ENCODE peak calls at places on chromosomes 13 and 19, in nine cellular contexts. H is cardiac fibroblast, W is psoas muscle, S is cardiac muscle cell, I is stomach, C is lower lobe of right lung, E is neuronal stem cell, P is NB4, B is uterus. Y is an unnamed sample.

GRCh38 chr13:40130871-40131636 is 475.6 kb downstream of the COG6 start:
- DNase-seq in H (peak), W (no peak), S (no peak), I (no peak), C (no peak), E (no peak), P (peak), B (peak), Y (no peak)

GRCh38 chr13:70310720-70311119 is 202.5 kb upstream of the KLHL1 start:
- DNase-seq in H (no peak), W (no peak), S (peak), I (peak), C (no peak), E (peak), P (peak), B (no peak), Y (no peak)

GRCh38 chr19:955803-956746 is 28.1 kb upstream of the WDR18 start:
- DNase-seq in H (no peak), W (no peak), S (peak), I (no peak), C (no peak), E (peak), P (no peak), B (no peak), Y (no peak)

GRCh38 chr19:51702754-51703654 is 9.9 kb downstream of the SPACA6 start:
- DNase-seq in H (no peak), W (no peak), S (no peak), I (peak), C (peak), E (no peak), P (no peak), B (peak), Y (no peak)

GRCh38 chr13:50153401-50153800 is 138.2 kb downstream of the KCNRG start:
- DNase-seq in H (no peak), W (no peak), S (no peak), I (no peak), C (no peak), E (no peak), P (no peak), B (no peak), Y (no peak)

GRCh38 chr13:73914119-73914518 is 220.1 kb downstream of the KLF12 start:
- DNase-seq in H (peak), W (no peak), S (no peak), I (no peak), C (no peak), E (no peak), P (peak), B (no peak), Y (no peak)

GRCh38 chr19:43468354-43469159 is 3.1 kb upstream of the LYPD3 start:
- DNase-seq in H (no peak), W (no peak), S (no peak), I (no peak), C (no peak), E (no peak), P (no peak), B (no peak), Y (peak)

GRCh38 chr13:30065181-30065580 is 214.8 kb upstream of the UBL3 start:
- DNase-seq in H (no peak), W (no peak), S (no peak), I (no peak), C (no peak), E (no peak), P (peak), B (no peak), Y (no peak)

GRCh38 chr19:43439183-43440063 is 24.7 kb downstream of the TEX101 start:
- DNase-seq in H (peak), W (no peak), S (no peak), I (no peak), C (no peak), E (no peak), P (peak), B (no peak), Y (peak)

GRCh38 chr13:87235621-87236020 is 435.6 kb upstream of the SLITRK5 start:
- DNase-seq in H (no peak), W (no peak), S (no peak), I (no peak), C (no peak), E (no peak), P (no peak), B (no peak), Y (no peak)

GRCh38 chr19:49932731-49933131 is 3.4 kb upstream of the NUP62 start:
- DNase-seq in H (no peak), W (no peak), S (no peak), I (no peak), C (no peak), E (no peak), P (no peak), B (no peak), Y (peak)

GRCh38 chr13:33721719-33722118 is 96.2 kb upstream of the RFC3 start:
- DNase-seq in H (peak), W (no peak), S (peak), I (no peak), C (no peak), E (no peak), P (no peak), B (no peak), Y (no peak)

GRCh38 chr19:28449803-28450202 is 763.1 kb downstream of the UQCRFS1 start:
- DNase-seq in H (no peak), W (no peak), S (no peak), I (no peak), C (no peak), E (no peak), P (no peak), B (no peak), Y (no peak)

GRCh38 chr13:103805771-103806170 is 739.6 kb upstream of the SLC10A2 start:
- DNase-seq in H (no peak), W (no peak), S (peak), I (no peak), C (no peak), E (no peak), P (no peak), B (no peak), Y (no peak)

GRCh38 chr13:73429691-73430090 is 370.9 kb downstream of the KLF5 start:
- DNase-seq in H (peak), W (no peak), S (no peak), I (no peak), C (no peak), E (no peak), P (no peak), B (no peak), Y (no peak)

GRCh38 chr19:9914315-9915207 is 21.8 kb downstream of the OLFM2 start:
- DNase-seq in H (peak), W (peak), S (peak), I (peak), C (peak), E (peak), P (peak), B (peak), Y (peak)

GRCh38 chr19:38492147-38492813 is 58.8 kb downstream of the RYR1 start:
- DNase-seq in H (no peak), W (no peak), S (no peak), I (no peak), C (no peak), E (no peak), P (no peak), B (no peak), Y (no peak)

GRCh38 chr19:28466107-28467045 is 746.6 kb downstream of the UQCRFS1 start:
- DNase-seq in H (peak), W (peak), S (peak), I (peak), C (peak), E (peak), P (peak), B (no peak), Y (peak)

GRCh38 chr19:8367327-8368001 is 3.5 kb downstream of the ANGPTL4 start:
- DNase-seq in H (peak), W (peak), S (peak), I (peak), C (peak), E (peak), P (peak), B (peak), Y (no peak)

GRCh38 chr13:66673401-66673800 is 556.7 kb downstream of the PCDH9 start:
- DNase-seq in H (peak), W (no peak), S (no peak), I (no peak), C (no peak), E (no peak), P (no peak), B (no peak), Y (no peak)

GRCh38 chr13:114106991-114107685 is 25.3 kb downstream of the RASA3 start:
- DNase-seq in H (no peak), W (peak), S (no peak), I (no peak), C (peak), E (no peak), P (no peak), B (peak), Y (no peak)

GRCh38 chr13:55569082-55569481 is 1571.6 kb upstream of the PRR20A start:
- DNase-seq in H (no peak), W (no peak), S (no peak), I (no peak), C (no peak), E (no peak), P (no peak), B (no peak), Y (no peak)

GRCh38 chr13:40079721-40080120 is 424.3 kb downstream of the COG6 start:
- DNase-seq in H (no peak), W (no peak), S (no peak), I (no peak), C (no peak), E (no peak), P (no peak), B (no peak), Y (no peak)

GRCh38 chr19:28961772-28962500 is 251.0 kb downstream of the UQCRFS1 start:
- DNase-seq in H (peak), W (no peak), S (no peak), I (no peak), C (no peak), E (no peak), P (no peak), B (no peak), Y (no peak)

GRCh38 chr13:84543976-84544375 is 661.7 kb upstream of the SLITRK1 start:
- DNase-seq in H (no peak), W (no peak), S (no peak), I (no peak), C (no peak), E (no peak), P (no peak), B (no peak), Y (no peak)

GRCh38 chr19:8569066-8569761 is 8.0 kb downstream of the MYO1F start:
- DNase-seq in H (peak), W (no peak), S (no peak), I (peak), C (peak), E (no peak), P (peak), B (no peak), Y (peak)

GRCh38 chr19:41433171-41433570 is 6.0 kb upstream of the B3GNT8 start:
- DNase-seq in H (no peak), W (no peak), S (no peak), I (no peak), C (no peak), E (no peak), P (no peak), B (no peak), Y (no peak)

GRCh38 chr13:87295636-87296035 is 375.5 kb upstream of the SLITRK5 start:
- DNase-seq in H (no peak), W (no peak), S (no peak), I (no peak), C (no peak), E (no peak), P (no peak), B (no peak), Y (no peak)

GRCh38 chr19:47661571-47661970 is 51.7 kb upstream of the EHD2 start:
- DNase-seq in H (peak), W (peak), S (no peak), I (no peak), C (no peak), E (no peak), P (peak), B (no peak), Y (no peak)

GRCh38 chr19:46721269-46722003 is 4.5 kb upstream of the PRKD2 start:
- DNase-seq in H (no peak), W (no peak), S (no peak), I (no peak), C (no peak), E (no peak), P (peak), B (no peak), Y (no peak)

GRCh38 chr13:21014139-21014665 is 47.2 kb downstream of the LATS2 start:
- DNase-seq in H (no peak), W (no peak), S (no peak), I (no peak), C (no peak), E (no peak), P (no peak), B (no peak), Y (no peak)

GRCh38 chr19:7250057-7250596 is 44.1 kb downstream of the INSR start:
- DNase-seq in H (no peak), W (no peak), S (no peak), I (no peak), C (no peak), E (no peak), P (no peak), B (no peak), Y (no peak)

GRCh38 chr13:65789815-65790214 is 1440.3 kb downstream of the PCDH9 start:
- DNase-seq in H (peak), W (no peak), S (no peak), I (no peak), C (no peak), E (no peak), P (no peak), B (no peak), Y (no peak)

GRCh38 chr19:28509079-28509895 is 703.7 kb downstream of the UQCRFS1 start:
- DNase-seq in H (no peak), W (no peak), S (no peak), I (no peak), C (no peak), E (no peak), P (no peak), B (no peak), Y (no peak)

GRCh38 chr13:23867027-23867491 is 22.1 kb downstream of the MIPEP start:
- DNase-seq in H (peak), W (no peak), S (peak), I (no peak), C (no peak), E (no peak), P (no peak), B (no peak), Y (no peak)

GRCh38 chr19:31513841-31514240 is 164.6 kb upstream of the TSHZ3 start:
- DNase-seq in H (no peak), W (no peak), S (no peak), I (no peak), C (no peak), E (no peak), P (no peak), B (no peak), Y (no peak)

GRCh38 chr13:97005631-97006262 is 11.5 kb upstream of the OXGR1 start:
- DNase-seq in H (peak), W (no peak), S (no peak), I (no peak), C (no peak), E (no peak), P (no peak), B (no peak), Y (no peak)

DNA sequence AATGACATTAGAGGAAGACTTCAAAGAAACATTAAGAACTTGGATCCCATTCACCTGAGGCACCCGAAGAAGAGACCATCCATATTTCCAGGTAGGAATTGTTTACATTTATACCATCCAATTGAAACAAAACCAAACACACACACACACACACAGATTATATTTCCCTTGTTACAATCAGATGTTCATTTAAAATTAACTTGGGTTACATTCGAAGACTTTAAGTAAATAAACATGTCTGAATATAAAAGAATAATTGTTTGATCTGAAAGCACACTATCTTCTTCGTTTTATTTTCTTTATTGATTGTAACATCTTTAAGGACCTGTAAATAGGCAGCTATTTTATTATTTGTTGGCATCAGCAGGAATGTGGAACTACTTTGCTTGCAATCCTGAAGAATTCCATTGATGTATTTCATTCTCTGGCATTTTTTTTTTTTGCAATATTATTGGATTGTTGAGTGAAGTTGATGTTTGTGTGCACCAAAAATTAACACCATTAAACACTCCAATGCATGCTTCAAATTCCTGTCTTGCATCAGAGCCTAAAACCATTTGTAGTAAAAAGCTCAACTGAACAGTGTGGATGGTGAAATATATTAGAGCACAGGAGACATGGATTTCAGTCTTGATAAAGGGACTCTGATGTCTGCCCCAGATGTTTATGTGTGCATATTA is 85.3 kb upstream of the FRY start:
- DNase-seq in H (peak), W (no peak), S (no peak), I (no peak), C (no peak), E (no peak), P (no peak), B (no peak), Y (no peak)
- H3K4me3 ChIP-seq in H (no peak), W (peak), S (no peak), I (peak), C (peak), E (no peak), P (no peak), B (no peak), Y (no peak)

GRCh38 chr13:27446986-27447583 is 3.3 kb downstream of the MTIF3 start:
- DNase-seq in H (no peak), W (no peak), S (no peak), I (no peak), C (no peak), E (no peak), P (no peak), B (no peak), Y (peak)

GRCh38 chr13:27449081-27449603 is 1.2 kb downstream of the MTIF3 start:
- DNase-seq in H (no peak), W (no peak), S (no peak), I (no peak), C (no peak), E (no peak), P (no peak), B (peak), Y (no peak)

GRCh38 chr13:27449936-27450828 is at the start of gene MTIF3:
- DNase-seq in H (peak), W (peak), S (peak), I (peak), C (peak), E (peak), P (peak), B (peak), Y (peak)

GRCh38 chr13:27450921-27451461 is 627 bp upstream of the MTIF3 start:
- DNase-seq in H (peak), W (peak), S (peak), I (peak), C (peak), E (peak), P (peak), B (peak), Y (no peak)

GRCh38 chr13:27448308-27448707 is 2.1 kb downstream of the MTIF3 start:
- DNase-seq in H (no peak), W (no peak), S (no peak), I (no peak), C (no peak), E (no peak), P (no peak), B (no peak), Y (no peak)
- H3K4me3 ChIP-seq in H (no peak), W (peak), S (no peak), I (no peak), C (no peak), E (no peak), P (no peak), B (no peak), Y (no peak)

GRCh38 chr19:44749318-44749717 is 810 bp downstream of the BCL3 start:
- DNase-seq in H (no peak), W (no peak), S (no peak), I (no peak), C (no peak), E (no peak), P (no peak), B (no peak), Y (peak)

GRCh38 chr19:44748426-44749254 is at the start of gene BCL3:
- DNase-seq in H (no peak), W (peak), S (peak), I (peak), C (peak), E (no peak), P (peak), B (peak), Y (peak)

GRCh38 chr19:44747739-44748425 is 626 bp upstream of the BCL3 start:
- DNase-seq in H (peak), W (peak), S (peak), I (peak), C (peak), E (no peak), P (peak), B (peak), Y (no peak)

GRCh38 chr19:44750713-44751112 is 2.2 kb downstream of the BCL3 start:
- DNase-seq in H (no peak), W (no peak), S (no peak), I (no peak), C (no peak), E (no peak), P (no peak), B (no peak), Y (no peak)

GRCh38 chr19:44749994-44750393 is 1.5 kb downstream of the BCL3 start:
- DNase-seq in H (no peak), W (no peak), S (no peak), I (no peak), C (no peak), E (no peak), P (no peak), B (no peak), Y (no peak)
- H3K4me3 ChIP-seq in H (peak), W (peak), S (no peak), I (peak), C (peak), E (no peak), P (no peak), B (peak), Y (peak)

GRCh38 chr19:21439372-21439771 is 42.4 kb downstream of the ZNF493 start:
- DNase-seq in H (peak), W (no peak), S (no peak), I (peak), C (no peak), E (no peak), P (peak), B (peak), Y (no peak)

GRCh38 chr19:21434516-21434915 is 37.6 kb downstream of the ZNF493 start:
- DNase-seq in H (no peak), W (no peak), S (no peak), I (no peak), C (no peak), E (no peak), P (no peak), B (no peak), Y (no peak)

GRCh38 chr19:21434967-21435544 is 38.1 kb downstream of the ZNF493 start:
- DNase-seq in H (no peak), W (no peak), S (no peak), I (no peak), C (no peak), E (no peak), P (no peak), B (no peak), Y (no peak)

DNA sequence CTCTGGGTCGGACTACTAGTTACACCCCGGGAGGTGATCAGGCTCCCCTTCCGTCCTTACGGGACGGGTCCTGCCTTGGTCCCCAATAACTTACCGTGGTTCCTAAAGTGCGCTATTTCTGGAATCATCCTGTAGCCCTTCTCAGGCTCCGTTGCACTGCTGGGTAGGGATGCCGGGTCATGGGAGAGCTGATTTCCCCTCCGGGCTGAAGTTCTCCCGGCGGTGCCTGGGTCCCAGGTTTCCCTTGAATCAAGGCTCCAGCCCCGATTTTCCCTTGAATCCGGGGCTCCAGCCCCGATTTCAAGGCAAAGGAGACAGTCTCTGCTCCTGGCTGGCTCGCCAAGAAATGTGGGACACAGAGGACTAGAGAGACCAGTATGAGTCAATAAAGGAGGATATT is 43.4 kb downstream of the ZNF493 start:
- DNase-seq in H (no peak), W (no peak), S (no peak), I (no peak), C (no peak), E (no peak), P (no peak), B (no peak), Y (no peak)
- H3K4me3 ChIP-seq in H (no peak), W (no peak), S (no peak), I (no peak), C (no peak), E (no peak), P (no peak), B (peak), Y (no peak)

GRCh38 chr13:78610381-78610883 is 7.1 kb upstream of the POU4F1 start:
- DNase-seq in H (no peak), W (no peak), S (no peak), I (no peak), C (no peak), E (no peak), P (no peak), B (no peak), Y (no peak)

GRCh38 chr13:78607409-78608253 is 4.3 kb upstream of the POU4F1 start:
- DNase-seq in H (no peak), W (no peak), S (no peak), I (no peak), C (no peak), E (peak), P (no peak), B (no peak), Y (no peak)

GRCh38 chr13:78608254-78608704 is 4.9 kb upstream of the POU4F1 start:
- DNase-seq in H (no peak), W (no peak), S (no peak), I (no peak), C (no peak), E (peak), P (no peak), B (no peak), Y (no peak)

GRCh38 chr13:78609464-78610205 is 6.3 kb upstream of the POU4F1 start:
- DNase-seq in H (no peak), W (peak), S (peak), I (no peak), C (no peak), E (peak), P (no peak), B (no peak), Y (no peak)

GRCh38 chr13:78608705-78609463 is 5.5 kb upstream of the POU4F1 start:
- DNase-seq in H (no peak), W (no peak), S (no peak), I (no peak), C (no peak), E (peak), P (no peak), B (no peak), Y (no peak)
- H3K4me3 ChIP-seq in H (peak), W (peak), S (peak), I (peak), C (peak), E (peak), P (no peak), B (peak), Y (peak)